ENCODE peak calls at places on chromosome 6, in eight cellular contexts. One of them, this sample, is unnamed. For H3K36me3, the result is how much of the 10 kb centered on the place peaks cover.

GRCh38 chr6:2485116-2485515 is 239.7 kb upstream of the GMDS start:
- DNase-seq in Peyer's patch: no peak
- DNase-seq in right lobe of liver: no peak
- DNase-seq in breast epithelium: no peak
- DNase-seq in psoas muscle: no peak
- DNase-seq in heart right ventricle: peak
- DNase-seq in PC-9: no peak
- DNase-seq in CD8-positive, alpha-beta T cell: no peak
- DNase-seq in this sample: no peak

GRCh38 chr6:112831022-112831421 is 483.9 kb downstream of the RFPL4B start:
- DNase-seq in Peyer's patch: no peak
- DNase-seq in right lobe of liver: no peak
- DNase-seq in breast epithelium: no peak
- DNase-seq in psoas muscle: no peak
- DNase-seq in heart right ventricle: no peak
- DNase-seq in PC-9: no peak
- DNase-seq in CD8-positive, alpha-beta T cell: no peak
- DNase-seq in this sample: no peak

GRCh38 chr6:132734694-132735236 is 20.9 kb upstream of the VNN1 start:
- DNase-seq in Peyer's patch: no peak
- DNase-seq in right lobe of liver: no peak
- DNase-seq in breast epithelium: no peak
- DNase-seq in psoas muscle: no peak
- DNase-seq in heart right ventricle: no peak
- DNase-seq in PC-9: peak
- DNase-seq in CD8-positive, alpha-beta T cell: no peak
- DNase-seq in this sample: no peak

GRCh38 chr6:4561773-4562172 is 214.4 kb upstream of the CDYL start:
- DNase-seq in Peyer's patch: no peak
- DNase-seq in right lobe of liver: no peak
- DNase-seq in breast epithelium: no peak
- DNase-seq in psoas muscle: no peak
- DNase-seq in heart right ventricle: no peak
- DNase-seq in PC-9: no peak
- DNase-seq in CD8-positive, alpha-beta T cell: no peak
- DNase-seq in this sample: no peak

GRCh38 chr6:11536795-11537194 is 754 bp upstream of the TMEM170B start:
- DNase-seq in Peyer's patch: no peak
- DNase-seq in right lobe of liver: no peak
- DNase-seq in breast epithelium: no peak
- DNase-seq in psoas muscle: no peak
- DNase-seq in heart right ventricle: no peak
- DNase-seq in PC-9: no peak
- DNase-seq in CD8-positive, alpha-beta T cell: no peak
- DNase-seq in this sample: no peak

GRCh38 chr6:5116243-5116991 is 31.3 kb downstream of the PPP1R3G start:
- DNase-seq in Peyer's patch: no peak
- DNase-seq in right lobe of liver: no peak
- DNase-seq in breast epithelium: no peak
- DNase-seq in psoas muscle: no peak
- DNase-seq in heart right ventricle: no peak
- DNase-seq in PC-9: no peak
- DNase-seq in CD8-positive, alpha-beta T cell: no peak
- DNase-seq in this sample: no peak

GRCh38 chr6:137363805-137364138 is 130.4 kb downstream of the OLIG3 start:
- DNase-seq in Peyer's patch: no peak
- DNase-seq in right lobe of liver: no peak
- DNase-seq in breast epithelium: no peak
- DNase-seq in psoas muscle: no peak
- DNase-seq in heart right ventricle: no peak
- DNase-seq in PC-9: peak
- DNase-seq in CD8-positive, alpha-beta T cell: no peak
- DNase-seq in this sample: no peak

GRCh38 chr6:108952776-108953486 is 104.7 kb downstream of the ARMC2 start:
- DNase-seq in Peyer's patch: no peak
- DNase-seq in right lobe of liver: no peak
- DNase-seq in breast epithelium: no peak
- DNase-seq in psoas muscle: no peak
- DNase-seq in heart right ventricle: no peak
- DNase-seq in PC-9: no peak
- DNase-seq in CD8-positive, alpha-beta T cell: no peak
- DNase-seq in this sample: no peak

GRCh38 chr6:82248233-82248735 is 740 bp upstream of the IBTK start:
- DNase-seq in Peyer's patch: no peak
- DNase-seq in right lobe of liver: peak
- DNase-seq in breast epithelium: no peak
- DNase-seq in psoas muscle: no peak
- DNase-seq in heart right ventricle: no peak
- DNase-seq in PC-9: peak
- DNase-seq in CD8-positive, alpha-beta T cell: no peak
- DNase-seq in this sample: no peak

GRCh38 chr6:63635165-63635562 is 438 bp upstream of the PHF3 start:
- DNase-seq in Peyer's patch: no peak
- DNase-seq in right lobe of liver: no peak
- DNase-seq in breast epithelium: no peak
- DNase-seq in psoas muscle: no peak
- DNase-seq in heart right ventricle: no peak
- DNase-seq in PC-9: no peak
- DNase-seq in CD8-positive, alpha-beta T cell: no peak
- DNase-seq in this sample: no peak

GRCh38 chr6:6348251-6348650 is 27.8 kb upstream of the F13A1 start:
- DNase-seq in Peyer's patch: no peak
- DNase-seq in right lobe of liver: no peak
- DNase-seq in breast epithelium: no peak
- DNase-seq in psoas muscle: no peak
- DNase-seq in heart right ventricle: no peak
- DNase-seq in PC-9: no peak
- DNase-seq in CD8-positive, alpha-beta T cell: no peak
- DNase-seq in this sample: no peak

GRCh38 chr6:13696226-13696625 is 15.4 kb downstream of the RANBP9 start:
- DNase-seq in Peyer's patch: no peak
- DNase-seq in right lobe of liver: no peak
- DNase-seq in breast epithelium: no peak
- DNase-seq in psoas muscle: no peak
- DNase-seq in heart right ventricle: no peak
- DNase-seq in PC-9: no peak
- DNase-seq in CD8-positive, alpha-beta T cell: no peak
- DNase-seq in this sample: no peak

GRCh38 chr6:154893927-154894326 is 101.2 kb upstream of the TIAM2 start:
- DNase-seq in Peyer's patch: no peak
- DNase-seq in right lobe of liver: no peak
- DNase-seq in breast epithelium: no peak
- DNase-seq in psoas muscle: no peak
- DNase-seq in heart right ventricle: no peak
- DNase-seq in PC-9: no peak
- DNase-seq in CD8-positive, alpha-beta T cell: no peak
- DNase-seq in this sample: no peak

GRCh38 chr6:11229267-11230043 is 3.0 kb downstream of the NEDD9 start:
- DNase-seq in Peyer's patch: no peak
- DNase-seq in right lobe of liver: no peak
- DNase-seq in breast epithelium: no peak
- DNase-seq in psoas muscle: no peak
- DNase-seq in heart right ventricle: no peak
- DNase-seq in PC-9: peak
- DNase-seq in CD8-positive, alpha-beta T cell: no peak
- DNase-seq in this sample: no peak

GRCh38 chr6:148779142-148779562 is 32.3 kb downstream of the UST start:
- DNase-seq in Peyer's patch: no peak
- DNase-seq in right lobe of liver: no peak
- DNase-seq in breast epithelium: no peak
- DNase-seq in psoas muscle: no peak
- DNase-seq in heart right ventricle: no peak
- DNase-seq in PC-9: no peak
- DNase-seq in CD8-positive, alpha-beta T cell: no peak
- DNase-seq in this sample: no peak

GRCh38 chr6:1627884-1628550 is 18.3 kb downstream of the FOXC1 start:
- DNase-seq in Peyer's patch: no peak
- DNase-seq in right lobe of liver: no peak
- DNase-seq in breast epithelium: no peak
- DNase-seq in psoas muscle: no peak
- DNase-seq in heart right ventricle: no peak
- DNase-seq in PC-9: no peak
- DNase-seq in CD8-positive, alpha-beta T cell: no peak
- DNase-seq in this sample: no peak

GRCh38 chr6:41638002-41638800 is at the start of gene MDFI:
- DNase-seq in Peyer's patch: no peak
- DNase-seq in right lobe of liver: no peak
- DNase-seq in breast epithelium: no peak
- DNase-seq in psoas muscle: no peak
- DNase-seq in heart right ventricle: no peak
- DNase-seq in PC-9: no peak
- DNase-seq in CD8-positive, alpha-beta T cell: no peak
- DNase-seq in this sample: no peak

GRCh38 chr6:11236351-11236750 is 3.9 kb upstream of the NEDD9 start:
- DNase-seq in Peyer's patch: no peak
- DNase-seq in right lobe of liver: no peak
- DNase-seq in breast epithelium: no peak
- DNase-seq in psoas muscle: no peak
- DNase-seq in heart right ventricle: no peak
- DNase-seq in PC-9: no peak
- DNase-seq in CD8-positive, alpha-beta T cell: no peak
- DNase-seq in this sample: no peak

GRCh38 chr6:36827261-36828079 is 11.8 kb downstream of the CPNE5 start:
- DNase-seq in Peyer's patch: no peak
- DNase-seq in right lobe of liver: no peak
- DNase-seq in breast epithelium: no peak
- DNase-seq in psoas muscle: no peak
- DNase-seq in heart right ventricle: no peak
- DNase-seq in PC-9: peak
- DNase-seq in CD8-positive, alpha-beta T cell: peak
- DNase-seq in this sample: no peak

GRCh38 chr6:19836799-19837510 is at the start of gene ID4:
- DNase-seq in Peyer's patch: peak
- DNase-seq in right lobe of liver: peak
- DNase-seq in breast epithelium: peak
- DNase-seq in psoas muscle: peak
- DNase-seq in heart right ventricle: peak
- DNase-seq in PC-9: no peak
- DNase-seq in CD8-positive, alpha-beta T cell: no peak
- DNase-seq in this sample: peak

GRCh38 chr6:63259153-63259552 is 47.9 kb downstream of the FKBP1C start:
- DNase-seq in Peyer's patch: no peak
- DNase-seq in right lobe of liver: no peak
- DNase-seq in breast epithelium: no peak
- DNase-seq in psoas muscle: no peak
- DNase-seq in heart right ventricle: no peak
- DNase-seq in PC-9: no peak
- DNase-seq in CD8-positive, alpha-beta T cell: no peak
- DNase-seq in this sample: no peak

GRCh38 chr6:4351857-4352669 is 216.7 kb upstream of the ECI2 start:
- DNase-seq in Peyer's patch: no peak
- DNase-seq in right lobe of liver: no peak
- DNase-seq in breast epithelium: peak
- DNase-seq in psoas muscle: peak
- DNase-seq in heart right ventricle: peak
- DNase-seq in PC-9: peak
- DNase-seq in CD8-positive, alpha-beta T cell: no peak
- DNase-seq in this sample: peak

GRCh38 chr6:13303668-13304017 is 24.7 kb downstream of the TBC1D7 start:
- DNase-seq in Peyer's patch: peak
- DNase-seq in right lobe of liver: no peak
- DNase-seq in breast epithelium: no peak
- DNase-seq in psoas muscle: peak
- DNase-seq in heart right ventricle: peak
- DNase-seq in PC-9: no peak
- DNase-seq in CD8-positive, alpha-beta T cell: no peak
- DNase-seq in this sample: peak

GRCh38 chr6:65638047-65638831 is 68.8 kb downstream of the EYS start:
- DNase-seq in Peyer's patch: no peak
- DNase-seq in right lobe of liver: no peak
- DNase-seq in breast epithelium: no peak
- DNase-seq in psoas muscle: no peak
- DNase-seq in heart right ventricle: no peak
- DNase-seq in PC-9: no peak
- DNase-seq in CD8-positive, alpha-beta T cell: no peak
- DNase-seq in this sample: no peak
- TF ChIP-seq CTCF in Peyer's patch: peak
- TF ChIP-seq CTCF in right lobe of liver: no peak
- TF ChIP-seq CTCF in breast epithelium: no peak
- TF ChIP-seq CTCF in psoas muscle: no peak
- TF ChIP-seq CTCF in heart right ventricle: no peak
- TF ChIP-seq CTCF in PC-9: peak
- TF ChIP-seq CTCF in CD8-positive, alpha-beta T cell: no peak
- TF ChIP-seq CTCF in this sample: no peak

GRCh38 chr6:144339859-144340452 is 54.8 kb downstream of the UTRN start:
- DNase-seq in Peyer's patch: no peak
- DNase-seq in right lobe of liver: no peak
- DNase-seq in breast epithelium: no peak
- DNase-seq in psoas muscle: no peak
- DNase-seq in heart right ventricle: no peak
- DNase-seq in PC-9: no peak
- DNase-seq in CD8-positive, alpha-beta T cell: no peak
- DNase-seq in this sample: no peak
- H3K27ac ChIP-seq in Peyer's patch: no peak
- H3K27ac ChIP-seq in right lobe of liver: no peak
- H3K27ac ChIP-seq in breast epithelium: peak
- H3K27ac ChIP-seq in psoas muscle: no peak
- H3K27ac ChIP-seq in heart right ventricle: peak
- H3K27ac ChIP-seq in PC-9: peak
- H3K27ac ChIP-seq in CD8-positive, alpha-beta T cell: no peak
- H3K27ac ChIP-seq in this sample: no peak

GRCh38 chr6:33297406-33297955 is 1.3 kb downstream of the RGL2 start:
- DNase-seq in Peyer's patch: peak
- DNase-seq in right lobe of liver: peak
- DNase-seq in breast epithelium: peak
- DNase-seq in psoas muscle: peak
- DNase-seq in heart right ventricle: no peak
- DNase-seq in PC-9: peak
- DNase-seq in CD8-positive, alpha-beta T cell: no peak
- DNase-seq in this sample: no peak
- H3K36me3 ChIP-seq in Peyer's patch: under half
- H3K36me3 ChIP-seq in right lobe of liver: under half
- H3K36me3 ChIP-seq in breast epithelium: under half
- H3K36me3 ChIP-seq in psoas muscle: under half
- H3K36me3 ChIP-seq in heart right ventricle: half or more
- H3K36me3 ChIP-seq in PC-9: under half
- H3K36me3 ChIP-seq in CD8-positive, alpha-beta T cell: under half
- H3K36me3 ChIP-seq in this sample: under half

GRCh38 chr6:116572162-116572561 is 858 bp downstream of the RWDD1 start:
- DNase-seq in Peyer's patch: no peak
- DNase-seq in right lobe of liver: peak
- DNase-seq in breast epithelium: no peak
- DNase-seq in psoas muscle: peak
- DNase-seq in heart right ventricle: no peak
- DNase-seq in PC-9: no peak
- DNase-seq in CD8-positive, alpha-beta T cell: no peak
- DNase-seq in this sample: no peak

GRCh38 chr6:116568111-116568510 is 3.2 kb upstream of the RWDD1 start:
- DNase-seq in Peyer's patch: no peak
- DNase-seq in right lobe of liver: no peak
- DNase-seq in breast epithelium: no peak
- DNase-seq in psoas muscle: no peak
- DNase-seq in heart right ventricle: no peak
- DNase-seq in PC-9: no peak
- DNase-seq in CD8-positive, alpha-beta T cell: no peak
- DNase-seq in this sample: no peak

GRCh38 chr6:116570856-116571682 is at the start of gene RWDD1:
- DNase-seq in Peyer's patch: peak
- DNase-seq in right lobe of liver: peak
- DNase-seq in breast epithelium: peak
- DNase-seq in psoas muscle: peak
- DNase-seq in heart right ventricle: peak
- DNase-seq in PC-9: peak
- DNase-seq in CD8-positive, alpha-beta T cell: peak
- DNase-seq in this sample: peak

GRCh38 chr6:116568851-116569755 is 2.2 kb upstream of the RWDD1 start:
- DNase-seq in Peyer's patch: no peak
- DNase-seq in right lobe of liver: no peak
- DNase-seq in breast epithelium: no peak
- DNase-seq in psoas muscle: no peak
- DNase-seq in heart right ventricle: no peak
- DNase-seq in PC-9: no peak
- DNase-seq in CD8-positive, alpha-beta T cell: no peak
- DNase-seq in this sample: no peak

GRCh38 chr6:116571683-116572000 is 338 bp downstream of the RWDD1 start:
- DNase-seq in Peyer's patch: no peak
- DNase-seq in right lobe of liver: no peak
- DNase-seq in breast epithelium: no peak
- DNase-seq in psoas muscle: no peak
- DNase-seq in heart right ventricle: no peak
- DNase-seq in PC-9: no peak
- DNase-seq in CD8-positive, alpha-beta T cell: no peak
- DNase-seq in this sample: no peak
- TF ChIP-seq CTCF in Peyer's patch: no peak
- TF ChIP-seq CTCF in right lobe of liver: no peak
- TF ChIP-seq CTCF in breast epithelium: no peak
- TF ChIP-seq CTCF in psoas muscle: no peak
- TF ChIP-seq CTCF in heart right ventricle: no peak
- TF ChIP-seq CTCF in PC-9: no peak
- TF ChIP-seq CTCF in CD8-positive, alpha-beta T cell: no peak
- TF ChIP-seq CTCF in this sample: no peak